ENCODE peak calls at places on chromosome 19, in nine cellular contexts. M is IMR-90; P is hepatocyte; S is kidney; I is CD8-positive, alpha-beta T cell; T is lower lobe of right lung; H is thoracic aorta; A is heart left ventricle; D is brain microvascular endothelial cell. W is an unnamed sample. For H3K36me3, the result is how much of the 10 kb centered on the place peaks cover.

GRCh38 chr19:5293607-5294089 is 47.0 kb downstream of the PTPRS start:
- DNase-seq in A (no peak), M (peak), S (no peak), D (no peak), I (no peak), T (no peak), H (no peak), P (peak), W (peak)

GRCh38 chr19:1884291-1884718 is 991 bp downstream of the ABHD17A start:
- DNase-seq in I (peak), H (no peak), M (no peak), A (no peak), P (no peak), S (no peak), T (no peak), D (no peak), W (no peak)

GRCh38 chr19:7662657-7663056 is 6.2 kb upstream of the RETN start:
- DNase-seq in H (no peak), I (no peak), T (no peak), M (no peak), A (no peak), P (no peak), D (no peak), S (no peak), W (no peak)

GRCh38 chr19:11236324-11237301 is 2.8 kb upstream of the ANGPTL8 start:
- DNase-seq in D (no peak), P (no peak), T (no peak), H (no peak), M (no peak), S (no peak), A (no peak), I (no peak), W (no peak)

GRCh38 chr19:40685563-40685962 is 4.9 kb downstream of the NUMBL start:
- DNase-seq in M (no peak), P (no peak), A (no peak), I (no peak), T (no peak), S (no peak), H (no peak), D (no peak), W (no peak)

GRCh38 chr19:53942001-53942786 is 20.5 kb upstream of the CACNG8 start:
- DNase-seq in H (no peak), M (no peak), S (no peak), A (no peak), T (no peak), I (no peak), P (peak), D (peak), W (no peak)

GRCh38 chr19:12946092-12946845 is 607 bp downstream of the RAD23A start:
- DNase-seq in H (no peak), A (peak), S (peak), P (peak), T (peak), I (no peak), D (peak), M (peak), W (no peak)

GRCh38 chr19:7848779-7849457 is 18.9 kb downstream of the EVI5L start:
- DNase-seq in S (peak), A (no peak), D (no peak), H (no peak), T (no peak), I (no peak), M (no peak), P (no peak), W (no peak)

GRCh38 chr19:39969266-39969665 is 1.7 kb upstream of the PSMC4 start:
- DNase-seq in D (no peak), M (peak), H (no peak), S (no peak), A (no peak), P (no peak), T (no peak), I (no peak), W (no peak)

GRCh38 chr19:16222806-16223205 is 25.1 kb downstream of the AP1M1 start:
- DNase-seq in P (no peak), S (no peak), D (no peak), M (peak), T (no peak), I (no peak), A (no peak), H (no peak), W (no peak)

GRCh38 chr19:29663861-29664752 is 1.2 kb upstream of the PLEKHF1 start:
- DNase-seq in P (no peak), A (peak), M (peak), S (peak), D (peak), H (no peak), T (no peak), I (no peak), W (no peak)
- H3K27ac ChIP-seq in P (no peak), A (peak), M (no peak), S (no peak), D (no peak), H (peak), T (peak), I (no peak), W (peak)

GRCh38 chr19:41886761-41887710 is 4.1 kb downstream of the ARHGEF1 start:
- DNase-seq in P (no peak), M (no peak), S (no peak), H (no peak), T (no peak), I (peak), A (no peak), D (no peak), W (no peak)
- H3K36me3 ChIP-seq in P (under half), M (under half), S (under half), H (under half), T (under half), I (under half), A (under half), D (under half), W (under half)

DNA sequence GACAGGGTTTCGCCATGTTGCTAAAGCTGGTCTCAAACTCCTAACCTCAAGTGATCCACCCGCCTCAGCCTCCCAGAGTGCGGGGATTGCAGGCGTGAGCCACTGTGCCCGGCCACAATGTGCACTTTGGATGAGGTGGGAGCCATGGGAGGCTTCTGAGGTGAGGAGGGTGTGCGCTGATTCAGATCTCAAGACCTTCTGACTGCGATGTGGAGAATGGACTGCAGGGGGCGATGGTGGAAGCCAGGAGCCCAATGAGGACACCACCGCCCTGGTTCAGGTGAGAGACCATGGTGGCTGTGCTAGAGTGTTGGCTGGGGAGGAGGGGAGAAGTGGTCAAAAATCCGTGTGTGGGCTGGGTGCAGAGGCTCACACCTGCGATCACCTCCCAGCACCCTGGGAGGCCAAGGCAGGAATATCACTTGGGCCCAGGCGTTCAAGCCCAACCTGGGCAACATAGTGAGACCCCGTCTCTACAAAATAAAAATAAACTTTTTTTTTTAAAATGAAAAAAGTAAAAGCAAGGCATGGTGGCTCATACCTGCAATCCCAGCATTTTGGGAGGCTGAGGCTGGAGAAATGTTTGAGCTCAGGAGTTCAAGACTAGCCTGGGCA is 5.6 kb downstream of the INAFM1 start:
- DNase-seq in T (peak), D (no peak), S (no peak), A (no peak), P (peak), M (no peak), H (no peak), I (no peak), W (no peak)
- TF ChIP-seq CTCF in T (peak), D (peak), S (peak), A (peak), P (peak), M (peak), H (no peak), I (peak), W (no peak)

DNA sequence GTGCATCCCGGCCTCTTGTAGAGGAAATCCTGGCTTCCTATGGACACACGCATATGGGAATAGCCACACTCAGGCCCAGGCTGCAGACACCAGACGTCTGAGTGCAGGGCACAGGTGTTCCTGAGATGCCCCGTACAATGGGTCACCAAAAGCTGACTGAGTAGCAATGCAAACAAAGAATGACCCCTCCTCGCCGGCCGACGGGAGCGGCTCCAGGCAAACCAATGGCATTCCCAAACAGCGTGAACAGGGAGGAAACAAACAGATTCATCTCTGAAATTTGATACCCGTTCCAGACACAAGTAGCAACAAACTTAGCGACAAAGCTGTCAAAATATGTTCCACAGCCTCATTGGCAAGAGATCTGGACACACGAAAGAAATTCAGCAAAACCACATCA is 278.6 kb upstream of the TSHZ3 start:
- DNase-seq in I (no peak), H (no peak), T (no peak), P (no peak), D (no peak), A (no peak), M (no peak), S (no peak), W (no peak)
- H3K27ac ChIP-seq in I (no peak), H (no peak), T (no peak), P (no peak), D (no peak), A (no peak), M (no peak), S (no peak), W (no peak)

GRCh38 chr19:3661284-3662238 is 35.0 kb upstream of the CACTIN start:
- DNase-seq in S (no peak), H (no peak), I (no peak), M (no peak), P (no peak), T (no peak), D (no peak), A (no peak), W (no peak)
- H3K36me3 ChIP-seq in S (under half), H (half or more), I (under half), M (half or more), P (under half), T (half or more), D (under half), A (half or more), W (half or more)

W was measured in suprapubic skin.